ENCODE peak calls at places on chromosomes 12 and 14, in four cellular contexts. Y is GM12878, H is K562, F is SK-N-SH. P is an unnamed sample.
A peak's percentile ranks its signal among the peaks of the same experiment; 100 is the strongest.

GRCh38 chr12:16348435-16349131 is 1.1 kb downstream of the MGST1 start:
- DNase-seq in Y (peak; percentile 7), H (peak; percentile 4), F (no peak), P (no peak)

GRCh38 chr12:16272222-16272621 is 5.3 kb downstream of the SLC15A5 start:
- DNase-seq in Y (no peak), H (no peak), F (no peak), P (no peak)

GRCh38 chr12:49094104-49094948 is at the start of gene DHH:
- DNase-seq in Y (no peak), H (peak; percentile 80), F (peak; percentile 72), P (peak; percentile 72)

GRCh38 chr14:100537701-100538565 is 49.3 kb downstream of the BEGAIN start:
- DNase-seq in Y (no peak), H (no peak), F (peak; percentile 39), P (peak; percentile 20)

GRCh38 chr14:94945615-94946014 is 175.7 kb upstream of the GSC start:
- DNase-seq in Y (no peak), H (no peak), F (no peak), P (no peak)

GRCh38 chr12:109951136-109951535 is 45.0 kb downstream of the GIT2 start:
- DNase-seq in Y (no peak), H (no peak), F (no peak), P (no peak)

GRCh38 chr14:105486333-105486973 is at the start of gene CRIP1:
- DNase-seq in Y (no peak), H (no peak), F (no peak), P (no peak)

GRCh38 chr14:92759679-92760523 is 11.5 kb upstream of the LGMN start:
- DNase-seq in Y (peak; percentile 64), H (no peak), F (no peak), P (no peak)

GRCh38 chr12:69388371-69388770 is 28.8 kb downstream of the YEATS4 start:
- DNase-seq in Y (no peak), H (peak; percentile 15), F (peak; percentile 30), P (no peak)

GRCh38 chr12:93804392-93805179 is 127.4 kb downstream of the CRADD start:
- DNase-seq in Y (no peak), H (no peak), F (no peak), P (no peak)

GRCh38 chr12:88141774-88142609 is at the start of the genes CEP290 and TMTC3:
- DNase-seq in Y (peak; percentile 97), H (peak; percentile 98), F (peak; percentile 84), P (peak; percentile 93)

GRCh38 chr12:54882074-54882473 is 27.8 kb downstream of the MUCL1 start:
- DNase-seq in Y (no peak), H (no peak), F (no peak), P (no peak)

GRCh38 chr14:71322660-71323250 is 415.5 kb downstream of the PCNX1 start:
- DNase-seq in Y (peak; percentile 66), H (peak; percentile 30), F (peak; percentile 24), P (no peak)

GRCh38 chr14:105144666-105145380 is 23.8 kb downstream of the JAG2 start:
- DNase-seq in Y (no peak), H (no peak), F (peak; percentile 58), P (peak; percentile 13)

GRCh38 chr12:107749094-107749493 is 11.8 kb downstream of the PRDM4 start:
- DNase-seq in Y (no peak), H (no peak), F (no peak), P (no peak)

GRCh38 chr14:22898302-22898894 is 15.4 kb downstream of the REM2 start:
- DNase-seq in Y (no peak), H (peak; percentile 68), F (no peak), P (no peak)

GRCh38 chr12:22544038-22544979 is at the start of gene C2CD5:
- DNase-seq in Y (peak; percentile 80), H (peak; percentile 96), F (peak; percentile 93), P (peak; percentile 97)

GRCh38 chr14:24430682-24431568 is 1.2 kb downstream of the KHNYN start:
- DNase-seq in Y (no peak), H (peak; percentile 52), F (no peak), P (peak; percentile 41)

GRCh38 chr12:92085040-92085439 is 60.6 kb downstream of the BTG1 start:
- DNase-seq in Y (no peak), H (no peak), F (no peak), P (no peak)

GRCh38 chr12:18955594-18955993 is 173.9 kb upstream of the PLEKHA5 start:
- DNase-seq in Y (no peak), H (no peak), F (no peak), P (no peak)

GRCh38 chr12:334114-334513 is 55.0 kb downstream of the KDM5A start:
- DNase-seq in Y (no peak), H (no peak), F (no peak), P (no peak)

GRCh38 chr12:27335364-27336145 is 2.9 kb downstream of the BMAL2 start:
- DNase-seq in Y (no peak), H (no peak), F (no peak), P (no peak)

GRCh38 chr14:86838363-86838762 is 1154.6 kb downstream of the GALC start:
- DNase-seq in Y (no peak), H (no peak), F (no peak), P (no peak)

GRCh38 chr14:96362071-96362964 is 823 bp downstream of the ATG2B start:
- DNase-seq in Y (peak; percentile 31), H (peak; percentile 69), F (peak; percentile 12), P (peak; percentile 30)

GRCh38 chr14:64706552-64707193 is 2.4 kb downstream of the PLEKHG3 start:
- DNase-seq in Y (no peak), H (no peak), F (peak; percentile 67), P (peak; percentile 67)

GRCh38 chr14:52790011-52790755 is 1.2 kb downstream of the GNPNAT1 start:
- DNase-seq in Y (no peak), H (peak; percentile 15), F (no peak), P (no peak)

GRCh38 chr14:76313861-76314260 is 62.1 kb upstream of the ESRRB start:
- DNase-seq in Y (no peak), H (no peak), F (no peak), P (no peak)

GRCh38 chr14:81165188-81165587 is 55.6 kb downstream of the GTF2A1 start:
- DNase-seq in Y (no peak), H (no peak), F (no peak), P (no peak)

GRCh38 chr12:57491393-57492280 is 3.8 kb downstream of the MARS1 start:
- DNase-seq in Y (no peak), H (peak; percentile 32), F (no peak), P (no peak)
- TF ChIP-seq CTCF in Y (peak; percentile 34), H (peak; percentile 30), F (peak; percentile 31), P (no peak)

GRCh38 chr12:3365416-3366385 is 125.3 kb upstream of the PRMT8 start:
- DNase-seq in Y (no peak), H (no peak), F (peak; percentile 91), P (peak; percentile 52)
- TF ChIP-seq USF1 in Y (no peak), H (no peak), F (no peak), P (no peak)

GRCh38 chr14:60327447-60328331 is 78.7 kb downstream of the PPM1A start:
- DNase-seq in Y (peak; percentile 47), H (no peak), F (peak; percentile 38), P (peak; percentile 46)
- TF ChIP-seq CTCF in Y (peak; percentile 3), H (no peak), F (no peak), P (no peak)

GRCh38 chr12:124906606-124907261 is 7.7 kb downstream of the UBC start:
- DNase-seq in Y (peak; percentile 87), H (peak; percentile 94), F (peak; percentile 80), P (peak; percentile 92)
- TF ChIP-seq USF1 in Y (no peak), H (no peak), F (no peak), P (no peak)

P was measured in WTC11.